ENCODE peak calls at places on chromosomes 12 and 14, in four cellular contexts. V, N, H and Q are unnamed samples.

GRCh38 chr12:12985817-12986408 is 14.2 kb downstream of the HEBP1 start:
- DNase-seq in V (no peak), N (no peak), H (no peak), Q (no peak)

GRCh38 chr12:69415471-69416275 is 54.5 kb upstream of the FRS2 start:
- DNase-seq in V (peak; percentile 13), N (peak; percentile 56), H (peak; percentile 88), Q (peak; percentile 93)

GRCh38 chr14:27370775-27371174 is 772.9 kb upstream of the NOVA1 start:
- DNase-seq in V (no peak), N (no peak), H (no peak), Q (no peak)

GRCh38 chr12:49703647-49704137 is 3.5 kb downstream of the FMNL3 start:
- DNase-seq in V (no peak), N (no peak), H (peak; percentile 50), Q (peak; percentile 80)

GRCh38 chr12:123037791-123038190 is 57.3 kb downstream of the ARL6IP4 start:
- DNase-seq in V (no peak), N (no peak), H (no peak), Q (no peak)

GRCh38 chr14:98580131-98580678 is 691.8 kb downstream of the BCL11B start:
- DNase-seq in V (peak; percentile 44), N (no peak), H (no peak), Q (no peak)

GRCh38 chr12:109534456-109534855 is 38.8 kb downstream of the MMAB start:
- DNase-seq in V (no peak), N (no peak), H (no peak), Q (no peak)

GRCh38 chr14:40674503-40674902 is 932.2 kb upstream of the LRFN5 start:
- DNase-seq in V (no peak), N (no peak), H (no peak), Q (no peak)

GRCh38 chr12:131604859-131605258 is 106.0 kb upstream of the SFSWAP start:
- DNase-seq in V (no peak), N (no peak), H (no peak), Q (peak; percentile 6)

GRCh38 chr12:10941916-10942607 is 3.0 kb upstream of the TAS2R14 start:
- DNase-seq in V (peak; percentile 63), N (no peak), H (no peak), Q (no peak)

GRCh38 chr14:50366115-50366514 is 30.6 kb downstream of the CDKL1 start:
- DNase-seq in V (no peak), N (no peak), H (no peak), Q (no peak)

GRCh38 chr12:95838125-95838524 is 20.6 kb upstream of the SNRPF start:
- DNase-seq in V (no peak), N (no peak), H (no peak), Q (no peak)

GRCh38 chr12:102063066-102063465 is 1.3 kb upstream of the WASHC3 start:
- DNase-seq in V (no peak), N (no peak), H (no peak), Q (no peak)

GRCh38 chr14:43308411-43308810 is 1198.7 kb downstream of the FSCB start:
- DNase-seq in V (no peak), N (no peak), H (no peak), Q (no peak)

GRCh38 chr12:93137656-93138612 is 208.8 kb upstream of the EEA1 start:
- DNase-seq in V (no peak), N (no peak), H (no peak), Q (peak; percentile 83)

GRCh38 chr14:72129283-72129682 is 197.1 kb downstream of the RGS6 start:
- DNase-seq in V (no peak), N (no peak), H (no peak), Q (no peak)

GRCh38 chr14:94650806-94651805 is 38.9 kb downstream of the SERPINA3 start:
- DNase-seq in V (no peak), N (no peak), H (no peak), Q (no peak)

GRCh38 chr12:102691773-102692555 is 211.6 kb upstream of the IGF1 start:
- DNase-seq in V (no peak), N (no peak), H (no peak), Q (no peak)

DNA sequence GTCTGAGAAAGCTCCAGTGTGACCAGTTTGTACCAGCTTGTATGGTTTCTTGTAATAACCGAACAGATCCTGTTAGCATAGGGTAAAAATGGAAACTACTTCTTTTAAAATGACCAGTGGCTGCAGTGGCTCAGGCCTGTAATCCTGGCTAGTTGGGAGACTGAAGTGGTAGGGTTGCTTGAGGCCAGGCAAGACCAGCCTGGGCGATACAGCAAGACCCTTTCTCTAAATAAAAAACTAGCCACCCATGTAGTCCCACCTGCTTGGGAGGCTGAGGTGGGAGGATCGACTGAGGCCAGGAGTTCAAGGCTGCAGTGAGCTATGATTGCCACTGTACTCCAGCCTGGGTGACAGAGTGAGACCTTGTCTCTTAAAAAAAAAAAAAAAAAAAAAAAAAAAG is 7.3 kb downstream of the PSEN1 start:
- DNase-seq in V (no peak), N (no peak), H (no peak), Q (no peak)
- H3K27ac ChIP-seq in V (no peak overlapping the region), N (no peak overlapping the region), H (no peak overlapping the region), Q (peak overlapping the region; percentile 1)

DNA sequence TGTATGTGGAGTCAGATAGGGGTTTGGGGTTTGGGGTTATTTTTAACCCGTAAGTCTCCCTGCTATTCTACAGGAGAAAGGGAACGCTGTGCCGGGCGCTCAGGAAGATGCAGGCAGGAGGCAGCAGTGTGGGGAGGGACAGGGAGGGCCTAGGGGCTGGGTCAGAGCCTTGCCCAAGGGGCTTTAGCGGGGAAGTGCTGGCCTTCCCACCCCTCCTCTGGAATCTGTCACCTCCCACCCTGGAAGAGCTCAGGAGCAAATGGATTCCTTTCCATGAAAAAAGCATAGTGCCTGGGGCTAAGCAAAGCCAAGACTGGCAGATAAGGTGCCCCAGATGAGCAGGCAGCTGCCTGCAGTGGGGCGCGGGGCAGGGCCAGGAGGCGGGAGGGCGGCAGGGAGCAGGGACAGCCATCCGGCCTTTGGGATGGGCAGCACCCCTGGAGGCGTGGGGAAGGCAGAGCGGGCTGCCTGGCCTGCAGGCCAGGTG is 7.3 kb upstream of the INF2 start:
- DNase-seq in V (no peak), N (no peak), H (no peak), Q (peak; percentile 83)
- TF ChIP-seq CTCF in V (no peak), N (no peak), H (no peak), Q (no peak)

GRCh38 chr12:104604995-104605675 is 148.4 kb downstream of the CHST11 start:
- DNase-seq in V (no peak), N (peak; percentile 62), H (no peak), Q (no peak)
- H3K27ac ChIP-seq in V (no peak overlapping the region), N (peak overlapping the region; percentile 69), H (no peak overlapping the region), Q (peak overlapping the region; percentile 96)

DNA sequence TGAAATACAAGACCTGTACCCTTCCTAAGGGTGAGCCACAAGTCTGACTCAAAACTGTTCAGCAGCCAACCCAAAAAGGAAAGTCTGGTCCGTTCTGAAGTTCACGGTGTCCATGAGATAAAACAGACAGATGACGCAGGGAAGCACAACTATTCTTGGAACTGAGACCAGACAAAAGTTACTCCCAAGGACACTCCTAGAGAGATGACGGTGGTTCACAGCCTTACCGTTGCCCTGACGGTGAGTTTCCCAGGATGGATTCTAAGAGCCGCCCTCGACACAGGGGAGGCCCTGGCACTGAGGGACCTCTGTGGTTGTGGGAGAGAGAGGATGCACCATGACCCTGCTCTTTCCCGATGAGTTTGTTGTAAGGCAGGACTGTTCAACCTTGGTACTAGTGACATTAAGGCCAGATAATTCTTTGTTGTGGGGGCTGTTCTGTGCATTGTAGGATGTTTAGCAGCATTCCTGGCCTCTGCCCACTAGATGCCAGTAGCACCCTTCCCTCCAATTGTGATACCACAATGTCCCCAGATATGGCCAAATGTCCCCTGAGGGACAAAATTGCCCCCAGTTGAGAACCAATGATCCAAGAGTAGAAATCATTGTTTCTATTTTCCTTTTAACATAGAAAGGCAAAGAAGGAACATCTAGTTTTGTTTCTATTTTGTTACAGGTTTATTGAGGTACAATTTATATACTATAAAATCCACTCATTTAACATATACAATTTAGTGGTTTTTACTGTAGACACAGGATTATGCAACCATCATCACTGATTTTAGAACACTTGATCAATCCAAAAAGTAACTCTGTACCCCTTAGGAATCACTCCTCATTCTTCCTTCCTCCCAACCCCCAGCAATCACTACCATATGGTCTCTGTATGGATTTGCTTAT is 23.0 kb downstream of the OR10P1 start:
- DNase-seq in V (no peak), N (no peak), H (no peak), Q (no peak)
- TF ChIP-seq CTCF in V (peak; percentile 42), N (peak; percentile 25), H (peak; percentile 53), Q (peak; percentile 57)

DNA sequence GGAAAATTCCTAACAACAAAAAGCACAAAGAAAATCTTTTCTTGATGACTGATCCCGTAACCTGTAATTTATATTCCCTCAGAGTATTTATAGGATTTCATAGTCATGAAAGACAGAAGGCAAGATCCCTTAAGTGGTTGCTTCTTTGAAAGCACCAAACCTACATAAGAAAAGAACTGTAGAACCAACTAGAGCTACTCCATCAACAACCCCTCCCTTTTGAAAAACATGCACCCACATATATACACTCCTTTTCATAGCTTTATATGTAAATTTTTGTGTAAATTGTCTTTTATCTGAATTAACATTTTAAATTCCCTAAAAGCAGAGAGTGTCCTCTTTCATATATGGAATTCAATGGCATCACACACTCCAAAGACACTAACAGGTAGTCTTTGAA is 215.3 kb downstream of the CEP128 start:
- DNase-seq in V (no peak), N (no peak), H (no peak), Q (no peak)
- H3K27ac ChIP-seq in V (no peak overlapping the region), N (no peak overlapping the region), H (no peak overlapping the region), Q (no peak overlapping the region)

GRCh38 chr14:106848330-106849121 is 1322.1 kb downstream of the TMEM121 start:
- DNase-seq in V (peak; percentile 65), N (peak; percentile 27), H (no peak), Q (no peak)
- TF ChIP-seq CTCF in V (peak; percentile 64), N (no peak), H (no peak), Q (no peak)

GRCh38 chr14:69701269-69701668 is 65.7 kb upstream of the SRSF5 start:
- DNase-seq in V (no peak), N (no peak), H (no peak), Q (no peak)

GRCh38 chr14:69701857-69702256 is 65.1 kb upstream of the SRSF5 start:
- DNase-seq in V (no peak), N (no peak), H (no peak), Q (no peak)

GRCh38 chr14:69700609-69701008 is 66.3 kb upstream of the SRSF5 start:
- DNase-seq in V (no peak), N (no peak), H (no peak), Q (no peak)

GRCh38 chr14:69704319-69704718 is 62.6 kb upstream of the SRSF5 start:
- DNase-seq in V (no peak), N (no peak), H (no peak), Q (no peak)

GRCh38 chr14:69703047-69704046 is 63.6 kb upstream of the SRSF5 start:
- DNase-seq in V (no peak), N (no peak), H (no peak), Q (no peak)
- H3K27ac ChIP-seq in V (no peak overlapping the region), N (no peak overlapping the region), H (no peak overlapping the region), Q (no peak overlapping the region)